ENCODE peak calls at places on chromosomes 5 and 9, in eight cellular contexts. X is A549; J is AML-193; L is stimulated activated CD8-positive, alpha-beta memory T cell treated with anti-CD3 and anti-CD28 coated beads, Interleukin-15, amount 100 ng/mL, for 1 hour; Q is KBM-7; D is NCI-H1105; R is NCI-H345; E is cardiac muscle cell. H is an unnamed sample.

GRCh38 chr9:112007575-112008240 is 111.1 kb downstream of the UGCG start:
- DNase-seq in E (no peak), X (no peak), D (no peak), Q (no peak), R (no peak), L (no peak), J (no peak), H (no peak)

GRCh38 chr5:159947708-159948358 is 31.6 kb downstream of the ADRA1B start:
- DNase-seq in D (no peak), L (no peak), E (no peak), J (no peak), X (peak), Q (no peak), R (no peak), H (no peak)

GRCh38 chr5:72818866-72819534 is 2.5 kb downstream of the TNPO1 start:
- DNase-seq in X (peak), L (peak), D (peak), R (peak), Q (peak), E (peak), J (peak), H (peak)

GRCh38 chr5:612498-613424 is 621 bp downstream of the CEP72 start:
- DNase-seq in D (no peak), E (peak), R (no peak), X (peak), L (no peak), Q (peak), J (no peak), H (no peak)

GRCh38 chr5:160064979-160065619 is 54.2 kb downstream of the PWWP2A start:
- DNase-seq in E (no peak), D (no peak), L (no peak), R (no peak), Q (no peak), J (no peak), X (no peak), H (no peak)

GRCh38 chr9:113998114-113998513 is 80.0 kb downstream of the AMBP start:
- DNase-seq in J (no peak), L (no peak), R (no peak), D (no peak), E (no peak), Q (no peak), X (no peak), H (no peak)

GRCh38 chr9:103319979-103320378 is 324.8 kb downstream of the CYLC2 start:
- DNase-seq in J (no peak), X (peak), R (no peak), E (no peak), Q (peak), D (no peak), L (no peak), H (no peak)

GRCh38 chr5:59380350-59380951 is 513.1 kb downstream of the PDE4D start:
- DNase-seq in X (peak), R (peak), E (peak), J (peak), D (peak), L (no peak), Q (peak), H (no peak)

GRCh38 chr5:32562841-32563240 is 22.5 kb upstream of the SUB1 start:
- DNase-seq in E (no peak), J (no peak), L (no peak), R (no peak), D (no peak), Q (no peak), X (no peak), H (no peak)

GRCh38 chr5:149227168-149227826 is 44.4 kb upstream of the AFAP1L1 start:
- DNase-seq in R (no peak), E (no peak), X (peak), Q (no peak), J (no peak), L (no peak), D (no peak), H (no peak)

GRCh38 chr9:127522727-127523126 is 71.4 kb downstream of the LRSAM1 start:
- DNase-seq in Q (no peak), D (no peak), L (no peak), E (no peak), J (no peak), R (no peak), X (peak), H (no peak)

GRCh38 chr5:171986772-171987171 is 19.7 kb downstream of the FBXW11 start:
- DNase-seq in X (no peak), E (no peak), L (no peak), D (no peak), J (no peak), Q (no peak), R (no peak), H (no peak)